ENCODE peak calls at places on chromosomes 13 and 19, in six cellular contexts. W is endothelial cell of umbilical vein; B is fibroblast of lung; H is mucosa of descending colon; O is transverse colon; K is CD8-positive, alpha-beta T cell. I is an unnamed sample. For H3K4me1, the result is how much of the 10 kb centered on the place peaks cover.

GRCh38 chr19:45809643-45810159 is 5.4 kb downstream of the RSPH6A start:
- DNase-seq in W (peak), B (peak), H (no peak), O (no peak), K (no peak), I (no peak)

GRCh38 chr19:39128511-39129079 is 3.0 kb downstream of the PAK4 start:
- DNase-seq in W (no peak), B (no peak), H (peak), O (peak), K (no peak), I (no peak)

GRCh38 chr13:101623469-101624209 is 171.2 kb downstream of the ITGBL1 start:
- DNase-seq in W (peak), B (peak), H (no peak), O (no peak), K (no peak), I (no peak)

GRCh38 chr19:55174425-55175116 is 5.5 kb downstream of the SYT5 start:
- DNase-seq in W (no peak), B (no peak), H (no peak), O (no peak), K (no peak), I (no peak)

GRCh38 chr13:43879323-43880181 is at the start of the genes CCDC122 and LACC1:
- DNase-seq in W (peak), B (peak), H (peak), O (peak), K (peak), I (no peak)

GRCh38 chr13:58999851-59000250 is 1163.9 kb downstream of the DIAPH3 start:
- DNase-seq in W (peak), B (peak), H (no peak), O (no peak), K (no peak), I (no peak)

GRCh38 chr19:54248016-54248601 is 5.5 kb upstream of the LILRA6 start:
- DNase-seq in W (peak), B (no peak), H (no peak), O (peak), K (no peak), I (no peak)

GRCh38 chr13:21973437-21974125 is 302.7 kb downstream of the FGF9 start:
- DNase-seq in W (no peak), B (no peak), H (no peak), O (no peak), K (no peak), I (no peak)

GRCh38 chr13:20475927-20476691 is 49.5 kb downstream of the CRYL1 start:
- DNase-seq in W (no peak), B (peak), H (peak), O (peak), K (peak), I (no peak)

GRCh38 chr13:40910324-40911050 is 108.6 kb downstream of the ELF1 start:
- DNase-seq in W (no peak), B (peak), H (no peak), O (no peak), K (no peak), I (no peak)

GRCh38 chr19:49921871-49922755 is 6.9 kb upstream of the ATF5 start:
- DNase-seq in W (no peak), B (peak), H (peak), O (no peak), K (no peak), I (no peak)

GRCh38 chr19:35135389-35135909 is 590 bp upstream of the LGI4 start:
- DNase-seq in W (peak), B (peak), H (peak), O (peak), K (peak), I (no peak)

GRCh38 chr13:47415048-47415447 is 518.2 kb upstream of the HTR2A start:
- DNase-seq in W (no peak), B (peak), H (no peak), O (no peak), K (no peak), I (no peak)

GRCh38 chr13:29382021-29382420 is 213.5 kb downstream of the SLC7A1 start:
- DNase-seq in W (no peak), B (no peak), H (no peak), O (no peak), K (no peak), I (no peak)

GRCh38 chr19:41910992-41911888 is 17.0 kb downstream of the ERFL start:
- DNase-seq in W (no peak), B (no peak), H (peak), O (no peak), K (no peak), I (no peak)

GRCh38 chr13:59823495-59823894 is 340.2 kb downstream of the DIAPH3 start:
- DNase-seq in W (peak), B (peak), H (no peak), O (no peak), K (no peak), I (peak)

GRCh38 chr13:37403776-37404497 is 194.6 kb downstream of the POSTN start:
- DNase-seq in W (no peak), B (peak), H (no peak), O (no peak), K (no peak), I (no peak)

GRCh38 chr19:40598121-40598917 is 2.9 kb upstream of the LTBP4 start:
- DNase-seq in W (peak), B (peak), H (peak), O (peak), K (peak), I (no peak)

GRCh38 chr13:48268019-48268418 is 35.0 kb downstream of the ITM2B start:
- DNase-seq in W (no peak), B (no peak), H (no peak), O (no peak), K (no peak), I (no peak)

GRCh38 chr19:30942636-30943035 is 406.6 kb downstream of the TSHZ3 start:
- DNase-seq in W (no peak), B (no peak), H (no peak), O (no peak), K (no peak), I (no peak)

GRCh38 chr19:40320558-40320935 is 27.6 kb downstream of the C19orf47 start:
- DNase-seq in W (no peak), B (no peak), H (no peak), O (no peak), K (no peak), I (no peak)

GRCh38 chr13:105918842-105919741 is 616.4 kb downstream of the EFNB2 start:
- DNase-seq in W (peak), B (peak), H (peak), O (peak), K (no peak), I (peak)

GRCh38 chr13:74062933-74063332 is 71.3 kb downstream of the KLF12 start:
- DNase-seq in W (no peak), B (peak), H (peak), O (peak), K (peak), I (no peak)

GRCh38 chr13:67330149-67330548 is 100.0 kb upstream of the PCDH9 start:
- DNase-seq in W (no peak), B (no peak), H (no peak), O (no peak), K (no peak), I (no peak)

GRCh38 chr13:40505196-40505595 is 161.2 kb downstream of the FOXO1 start:
- DNase-seq in W (no peak), B (peak), H (no peak), O (no peak), K (no peak), I (no peak)

GRCh38 chr19:40006273-40006691 is 9.4 kb downstream of the ZNF546 start:
- DNase-seq in W (peak), B (peak), H (no peak), O (no peak), K (no peak), I (no peak)

GRCh38 chr19:3708207-3708931 is at the start of gene TJP3:
- DNase-seq in W (no peak), B (peak), H (peak), O (peak), K (no peak), I (no peak)

GRCh38 chr13:70890289-70890688 is 782.0 kb upstream of the KLHL1 start:
- DNase-seq in W (no peak), B (no peak), H (no peak), O (no peak), K (no peak), I (no peak)

GRCh38 chr13:97165527-97166425 is 56.4 kb upstream of the MBNL2 start:
- DNase-seq in W (no peak), B (no peak), H (no peak), O (no peak), K (no peak), I (no peak)

GRCh38 chr13:36357231-36357630 is 11.0 kb upstream of the SPART start:
- DNase-seq in W (no peak), B (no peak), H (no peak), O (no peak), K (no peak), I (no peak)

GRCh38 chr19:40717325-40717879 is 490 bp downstream of the ITPKC start:
- DNase-seq in W (no peak), B (peak), H (no peak), O (no peak), K (peak), I (no peak)

GRCh38 chr19:57708641-57709354 is at the start of gene ZNF154:
- DNase-seq in W (peak), B (peak), H (no peak), O (peak), K (peak), I (no peak)

GRCh38 chr19:16497042-16497441 is 848 bp downstream of the C19orf44 start:
- DNase-seq in W (no peak), B (no peak), H (no peak), O (no peak), K (no peak), I (no peak)
- H3K4me3 ChIP-seq in W (peak), B (peak), H (no peak), O (no peak), K (no peak), I (peak)

GRCh38 chr13:75196112-75196855 is 285.7 kb downstream of the TBC1D4 start:
- DNase-seq in W (no peak), B (peak), H (no peak), O (no peak), K (no peak), I (no peak)
- H3K4me1 ChIP-seq in W (under half), B (under half), H (under half), O (under half), K (under half), I (under half)

GRCh38 chr19:1091544-1092175 is 3.5 kb downstream of the POLR2E start:
- DNase-seq in W (no peak), B (no peak), H (peak), O (no peak), K (no peak), I (no peak)

GRCh38 chr19:1094978-1095701 is at the start of gene POLR2E:
- DNase-seq in W (peak), B (peak), H (peak), O (peak), K (peak), I (peak)

GRCh38 chr19:1093811-1094553 is 1.2 kb downstream of the POLR2E start:
- DNase-seq in W (no peak), B (no peak), H (no peak), O (no peak), K (no peak), I (no peak)

GRCh38 chr19:1094655-1094977 is 559 bp downstream of the POLR2E start:
- DNase-seq in W (no peak), B (no peak), H (no peak), O (no peak), K (no peak), I (no peak)

GRCh38 chr19:1093330-1093729 is 1.8 kb downstream of the POLR2E start:
- DNase-seq in W (no peak), B (no peak), H (no peak), O (no peak), K (no peak), I (no peak)
- H3K4me3 ChIP-seq in W (no peak), B (no peak), H (no peak), O (no peak), K (no peak), I (no peak)

DNA sequence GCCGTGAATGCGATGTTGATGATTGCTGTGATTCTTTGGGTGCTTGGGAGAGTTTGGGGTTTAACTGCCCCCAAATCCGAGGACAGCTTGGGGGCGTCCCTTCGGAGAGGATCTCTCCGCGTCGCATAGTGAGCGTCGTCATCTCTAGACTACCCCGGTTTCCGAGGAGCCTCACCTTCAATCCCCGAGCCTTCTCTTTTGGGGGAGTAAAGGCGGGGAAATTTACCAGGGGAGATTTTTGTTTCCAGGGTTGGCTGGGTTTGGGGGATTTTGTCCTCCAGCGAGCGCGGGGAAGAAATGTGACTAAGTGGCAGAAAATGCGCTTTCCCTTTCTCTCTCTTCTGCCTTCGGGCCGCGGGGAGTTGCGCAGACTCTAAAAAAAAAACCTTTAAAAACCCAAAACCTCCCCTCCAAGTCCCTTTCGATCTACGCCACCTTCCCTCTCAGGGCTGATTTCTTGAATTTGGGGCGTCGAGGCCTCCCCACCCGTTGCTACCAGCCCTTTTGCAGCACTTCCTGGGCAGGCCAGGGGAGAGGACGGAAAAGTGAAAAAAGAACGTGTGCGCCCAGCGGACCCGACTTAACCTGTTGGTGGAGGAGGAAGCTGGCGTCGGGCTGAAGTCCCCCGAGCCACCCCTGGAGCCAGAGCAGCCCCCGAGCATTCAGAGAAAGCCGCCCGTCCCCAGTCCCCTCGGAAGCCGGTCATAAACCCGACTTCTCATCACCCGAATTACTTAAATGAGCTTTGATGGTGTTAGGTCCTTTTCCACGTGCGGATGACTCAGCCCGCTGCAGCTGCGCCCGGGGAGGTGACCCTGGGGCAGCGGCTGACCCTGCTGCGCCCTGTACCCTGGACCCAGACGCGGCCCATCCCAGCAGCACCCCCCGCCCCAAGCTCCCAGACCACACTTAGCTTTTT is 17.7 kb downstream of the NFIX start:
- DNase-seq in W (peak), B (peak), H (peak), O (peak), K (peak), I (no peak)
- H3K4me1 ChIP-seq in W (under half), B (under half), H (under half), O (half or more), K (under half), I (half or more)

DNA sequence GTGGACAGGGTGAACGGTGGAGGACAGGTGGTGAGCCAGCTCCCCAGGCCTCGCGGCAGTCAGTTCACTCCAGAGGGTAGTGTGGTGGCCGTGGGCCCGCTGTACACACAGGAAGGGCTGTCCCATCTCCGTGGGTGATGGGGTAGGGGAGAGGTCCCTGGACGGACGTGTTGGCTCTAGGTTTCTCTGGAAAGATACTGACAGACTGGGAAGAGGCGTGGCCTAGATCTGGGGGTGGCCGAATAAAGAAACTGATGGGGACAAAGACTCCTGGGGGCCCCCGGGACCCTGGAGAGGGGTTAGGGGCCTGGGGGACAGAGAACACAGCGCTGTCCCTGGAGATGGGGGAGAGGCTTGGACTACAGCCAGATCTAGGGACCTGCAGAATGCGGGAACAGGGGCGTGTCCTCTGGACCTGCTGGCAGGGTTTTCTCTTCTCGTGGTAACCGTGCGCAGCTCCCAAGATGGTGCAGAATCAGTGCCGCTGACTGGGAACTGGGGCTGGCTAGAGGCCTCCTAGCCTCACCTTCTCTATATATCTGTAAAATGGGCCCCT is 4.0 kb upstream of the PRAM1 start:
- DNase-seq in W (no peak), B (no peak), H (no peak), O (no peak), K (no peak), I (no peak)
- H3K4me3 ChIP-seq in W (peak), B (no peak), H (no peak), O (peak), K (peak), I (peak)

DNA sequence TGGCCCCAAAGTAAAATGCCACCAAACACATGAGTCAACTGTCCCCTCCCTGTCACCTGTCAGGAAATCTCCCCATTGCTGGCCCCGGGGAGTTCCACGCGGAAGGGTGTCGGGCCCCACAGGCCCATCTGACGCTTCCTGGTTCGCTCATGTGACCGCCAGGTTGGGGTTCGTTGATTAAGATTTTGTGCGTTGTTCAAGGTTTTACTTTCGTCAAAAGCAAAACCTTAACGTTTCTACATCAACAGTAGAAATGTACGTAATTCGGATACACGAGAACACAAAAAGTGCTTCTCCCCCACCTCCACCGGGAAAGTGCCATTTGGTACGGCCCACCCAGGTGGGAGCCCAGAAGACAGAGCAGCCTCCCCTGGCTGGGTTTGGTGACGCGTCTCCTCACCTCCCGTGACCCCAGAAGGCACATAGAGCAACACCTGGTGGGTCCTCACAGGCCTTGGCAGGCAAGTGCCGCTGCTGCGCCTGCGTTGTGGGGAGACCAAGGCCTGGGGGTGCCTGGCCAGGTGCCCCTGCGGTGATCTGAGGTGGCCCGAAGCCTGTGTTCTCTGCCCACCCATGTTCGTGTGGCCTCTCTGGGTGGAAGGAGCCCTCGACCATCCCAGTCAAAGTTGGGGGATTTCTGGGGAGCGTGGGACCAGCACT is 161.6 kb downstream of the KDM4B start:
- DNase-seq in W (no peak), B (no peak), H (peak), O (peak), K (peak), I (no peak)
- H3K4me1 ChIP-seq in W (under half), B (under half), H (under half), O (under half), K (under half), I (under half)

DNA sequence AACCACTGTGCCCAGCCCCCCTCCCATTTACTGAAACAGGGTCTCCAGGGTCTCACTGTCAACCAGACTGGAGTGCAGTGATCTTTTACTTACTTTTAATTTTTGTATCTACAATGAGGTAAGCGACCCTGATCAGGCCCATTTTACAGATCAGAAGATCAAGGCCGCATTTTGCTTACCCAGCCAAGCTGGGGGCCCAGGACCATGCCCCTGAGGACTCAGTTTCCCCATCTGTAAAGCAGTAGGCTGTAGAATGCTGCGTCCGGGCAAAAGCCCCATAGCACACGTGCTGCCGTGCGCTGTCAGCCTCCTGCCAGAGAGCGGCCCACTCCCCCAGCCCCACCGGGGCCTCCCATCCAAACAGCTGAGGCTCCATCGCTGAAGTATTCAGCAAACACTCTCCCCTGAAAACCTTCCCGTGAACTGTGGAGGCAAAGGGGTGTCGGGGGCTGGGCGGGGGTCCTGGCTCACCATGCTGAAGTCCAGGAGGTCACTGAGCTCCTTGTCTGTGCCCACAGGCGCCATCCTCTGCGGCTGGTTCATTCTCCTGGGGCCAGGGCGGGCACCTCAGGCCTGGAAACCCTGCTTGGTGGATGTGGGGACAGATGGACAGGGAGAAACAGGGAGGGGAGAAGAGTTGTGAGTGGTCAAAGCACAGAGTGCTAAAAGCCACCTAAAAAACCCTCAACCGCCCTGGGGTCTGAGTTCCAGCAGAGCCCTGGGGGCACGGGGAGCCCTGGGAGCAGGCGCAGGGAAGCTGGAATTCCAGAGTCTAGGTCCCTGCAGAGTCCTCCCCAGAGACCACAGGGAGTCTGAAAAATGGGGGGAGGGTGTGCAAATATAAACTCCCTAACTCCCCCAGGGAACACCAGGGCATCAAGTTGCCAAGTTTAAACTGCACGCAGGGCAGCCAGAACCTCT is 2.4 kb downstream of the TCF3 start:
- DNase-seq in W (no peak), B (no peak), H (peak), O (no peak), K (no peak), I (no peak)
- H3K4me3 ChIP-seq in W (peak), B (peak), H (no peak), O (no peak), K (peak), I (no peak)

I was measured in keratinocyte.